ENCODE peak calls at places on chromosome 19, in eight cellular contexts. A is mucosa of gallbladder; W is amygdala; K is KG1; R is activated CD4-positive, alpha-beta T cell treated with anti-CD3 and anti-CD28 coated beads, Interleukin-2, amount 50 U/mL, for 48 hours; E is NB4; X is T-helper 2 cell; L is WERI-Rb-1. D is an unnamed sample.

GRCh38 chr19:7254590-7254989 is 39.6 kb downstream of the INSR start:
- DNase-seq in A (no peak), W (no peak), K (no peak), R (no peak), E (no peak), X (no peak), L (no peak), D (no peak)

GRCh38 chr19:51364200-51365106 is 1.7 kb downstream of the ETFB start:
- DNase-seq in A (no peak), W (no peak), K (no peak), R (no peak), E (no peak), X (peak), L (no peak), D (no peak)

GRCh38 chr19:51047031-51047335 is 12.2 kb upstream of the KLK12 start:
- DNase-seq in A (no peak), W (no peak), K (no peak), R (no peak), E (no peak), X (no peak), L (no peak), D (no peak)

GRCh38 chr19:18173054-18173571 is 500 bp upstream of the IFI30 start:
- DNase-seq in A (peak), W (peak), K (no peak), R (no peak), E (peak), X (no peak), L (no peak), D (no peak)

GRCh38 chr19:41367848-41368301 is 3.9 kb upstream of the B9D2 start:
- DNase-seq in A (no peak), W (no peak), K (peak), R (no peak), E (peak), X (no peak), L (no peak), D (no peak)

GRCh38 chr19:3969435-3970312 is 1.2 kb downstream of the DAPK3 start:
- DNase-seq in A (no peak), W (no peak), K (no peak), R (no peak), E (no peak), X (no peak), L (no peak), D (peak)

GRCh38 chr19:1312732-1313694 is 27.3 kb downstream of the EFNA2 start:
- DNase-seq in A (no peak), W (no peak), K (no peak), R (no peak), E (no peak), X (no peak), L (no peak), D (no peak)

GRCh38 chr19:55600336-55601028 is 394 bp downstream of the ZNF524 start:
- DNase-seq in A (no peak), W (peak), K (peak), R (peak), E (no peak), X (no peak), L (peak), D (peak)

GRCh38 chr19:47699360-47699917 is 13.8 kb upstream of the EHD2 start:
- DNase-seq in A (no peak), W (peak), K (no peak), R (peak), E (peak), X (peak), L (peak), D (peak)

GRCh38 chr19:6521718-6522646 is 8.8 kb upstream of the TNFSF9 start:
- DNase-seq in A (no peak), W (no peak), K (no peak), R (peak), E (peak), X (peak), L (no peak), D (no peak)

GRCh38 chr19:41264581-41265375 is 606 bp downstream of the HNRNPUL1 start:
- DNase-seq in A (peak), W (no peak), K (no peak), R (peak), E (peak), X (peak), L (peak), D (no peak)

GRCh38 chr19:10855879-10856522 is 7.8 kb downstream of the C19orf38 start:
- DNase-seq in A (no peak), W (no peak), K (no peak), R (peak), E (peak), X (peak), L (no peak), D (no peak)

GRCh38 chr19:35008891-35009341 is 8.8 kb downstream of the GRAMD1A start:
- DNase-seq in A (no peak), W (no peak), K (no peak), R (no peak), E (no peak), X (no peak), L (no peak), D (no peak)

GRCh38 chr19:35944553-35944952 is 8.4 kb downstream of the LRFN3 start:
- DNase-seq in A (no peak), W (no peak), K (no peak), R (no peak), E (no peak), X (no peak), L (no peak), D (no peak)

GRCh38 chr19:57641715-57642234 is 8.8 kb downstream of the ZNF211 start:
- DNase-seq in A (no peak), W (no peak), K (no peak), R (no peak), E (no peak), X (no peak), L (no peak), D (no peak)

GRCh38 chr19:16385296-16385695 is 60.7 kb downstream of the KLF2 start:
- DNase-seq in A (no peak), W (no peak), K (no peak), R (no peak), E (no peak), X (no peak), L (no peak), D (no peak)

GRCh38 chr19:37361994-37362393 is 8.9 kb upstream of the ZNF527 start:
- DNase-seq in A (no peak), W (no peak), K (no peak), R (no peak), E (no peak), X (no peak), L (no peak), D (no peak)

GRCh38 chr19:18580311-18580710 is 8.3 kb upstream of the REX1BD start:
- DNase-seq in A (no peak), W (no peak), K (no peak), R (no peak), E (no peak), X (no peak), L (no peak), D (no peak)

GRCh38 chr19:53849237-53849676 is 18.4 kb upstream of the MYADM start:
- DNase-seq in A (no peak), W (no peak), K (no peak), R (no peak), E (peak), X (no peak), L (no peak), D (no peak)

GRCh38 chr19:19385900-19386339 is 19.6 kb upstream of the GATAD2A start:
- DNase-seq in A (peak), W (no peak), K (no peak), R (peak), E (peak), X (peak), L (no peak), D (peak)

GRCh38 chr19:41735071-41735623 is 20.2 kb upstream of the CEACAM6 start:
- DNase-seq in A (no peak), W (no peak), K (no peak), R (no peak), E (no peak), X (no peak), L (no peak), D (no peak)

GRCh38 chr19:5775668-5776309 is 8.8 kb downstream of the PRR22 start:
- DNase-seq in A (no peak), W (no peak), K (no peak), R (no peak), E (no peak), X (no peak), L (no peak), D (no peak)

GRCh38 chr19:35164418-35164817 is 9.9 kb downstream of the FXYD5 start:
- DNase-seq in A (no peak), W (no peak), K (no peak), R (no peak), E (no peak), X (no peak), L (no peak), D (no peak)

GRCh38 chr19:17125728-17126677 is 50.4 kb downstream of the MYO9B start:
- DNase-seq in A (peak), W (peak), K (peak), R (peak), E (peak), X (peak), L (peak), D (peak)

GRCh38 chr19:56162258-56162657 is 13.6 kb upstream of the GALP start:
- DNase-seq in A (no peak), W (no peak), K (peak), R (peak), E (peak), X (no peak), L (no peak), D (no peak)

GRCh38 chr19:38596057-38596981 is 21.4 kb downstream of the MAP4K1 start:
- DNase-seq in A (peak), W (no peak), K (no peak), R (peak), E (no peak), X (peak), L (peak), D (peak)

GRCh38 chr19:31589109-31589508 is 239.9 kb upstream of the TSHZ3 start:
- DNase-seq in A (no peak), W (no peak), K (no peak), R (no peak), E (no peak), X (no peak), L (no peak), D (no peak)

D was measured in glutamatergic neuron.